ENCODE peak calls at places on chromosomes 12 and 14, in four cellular contexts. A is stomach, M is H1, O is GM23338. N is an unnamed sample.

GRCh38 chr14:51260225-51260624 is 20.2 kb downstream of the TMX1 start:
- DNase-seq in A (no peak), M (no peak), O (no peak), N (no peak)

GRCh38 chr12:22339691-22340090 is 5.2 kb upstream of the ST8SIA1 start:
- DNase-seq in A (no peak), M (no peak), O (no peak), N (no peak)

GRCh38 chr14:88559852-88560251 is 3.0 kb upstream of the ZC3H14 start:
- DNase-seq in A (no peak), M (no peak), O (peak), N (no peak)

GRCh38 chr12:124517260-124518050 is 50.0 kb downstream of the NCOR2 start:
- DNase-seq in A (peak), M (no peak), O (no peak), N (no peak)

GRCh38 chr12:56839489-56840442 is 76.6 kb downstream of the HSD17B6 start:
- DNase-seq in A (peak), M (peak), O (peak), N (no peak)

GRCh38 chr12:49832836-49833421 is 4.7 kb upstream of the NCKAP5L start:
- DNase-seq in A (no peak), M (no peak), O (no peak), N (no peak)

GRCh38 chr14:101110729-101111619 is 207.5 kb upstream of the RTL1 start:
- DNase-seq in A (peak), M (no peak), O (no peak), N (peak)

GRCh38 chr12:131454418-131455217 is 256.3 kb upstream of the SFSWAP start:
- DNase-seq in A (peak), M (peak), O (peak), N (peak)

GRCh38 chr12:58177366-58177765 is 236.0 kb downstream of the ATP23 start:
- DNase-seq in A (no peak), M (no peak), O (no peak), N (no peak)

GRCh38 chr12:111589601-111590000 is 9.5 kb downstream of the ATXN2 start:
- DNase-seq in A (no peak), M (no peak), O (no peak), N (no peak)

GRCh38 chr14:90578283-90578985 is 181.6 kb downstream of the CALM1 start:
- DNase-seq in A (no peak), M (no peak), O (no peak), N (no peak)

GRCh38 chr12:90290980-90291975 is 582.6 kb upstream of the ATP2B1 start:
- DNase-seq in A (no peak), M (no peak), O (peak), N (no peak)

GRCh38 chr12:96985515-96986362 is 78.7 kb downstream of the NEDD1 start:
- DNase-seq in A (peak), M (no peak), O (peak), N (peak)

GRCh38 chr12:2539938-2540337 is 254.8 kb upstream of the FKBP4 start:
- DNase-seq in A (no peak), M (no peak), O (no peak), N (no peak)

GRCh38 chr14:33679461-33680225 is 271.2 kb downstream of the EGLN3 start:
- DNase-seq in A (no peak), M (no peak), O (no peak), N (no peak)

GRCh38 chr14:75476274-75476995 is 45.8 kb upstream of the BATF start:
- DNase-seq in A (peak), M (no peak), O (peak), N (no peak)

GRCh38 chr14:100675664-100676063 is 51.0 kb upstream of the DLK1 start:
- DNase-seq in A (no peak), M (no peak), O (no peak), N (no peak)

GRCh38 chr12:78799679-78800078 is 64.9 kb upstream of the SYT1 start:
- DNase-seq in A (no peak), M (no peak), O (no peak), N (no peak)

GRCh38 chr14:95394981-95395737 is 75.5 kb upstream of the CLMN start:
- DNase-seq in A (no peak), M (no peak), O (no peak), N (no peak)

GRCh38 chr14:101187816-101188570 is 284.5 kb upstream of the RTL1 start:
- DNase-seq in A (peak), M (no peak), O (peak), N (no peak)

GRCh38 chr12:132634411-132634990 is 15.9 kb downstream of the P2RX2 start:
- DNase-seq in A (no peak), M (no peak), O (no peak), N (no peak)

GRCh38 chr14:97298331-97298730 is 501.1 kb downstream of the VRK1 start:
- DNase-seq in A (no peak), M (no peak), O (peak), N (no peak)

GRCh38 chr14:21014761-21015190 is 10.1 kb downstream of the NDRG2 start:
- DNase-seq in A (peak), M (peak), O (peak), N (no peak)
- TF ChIP-seq POLR2AphosphoS5 in A (peak), M (no peak), O (no peak), N (no peak)

GRCh38 chr14:65184032-65184764 is 81.9 kb upstream of the MAX start:
- DNase-seq in A (no peak), M (no peak), O (no peak), N (no peak)

GRCh38 chr14:65185859-65186258 is 83.5 kb upstream of the MAX start:
- DNase-seq in A (no peak), M (no peak), O (no peak), N (no peak)

GRCh38 chr14:65180725-65181025 is 78.4 kb upstream of the MAX start:
- DNase-seq in A (no peak), M (no peak), O (no peak), N (no peak)

GRCh38 chr14:65177551-65177950 is 75.2 kb upstream of the MAX start:
- DNase-seq in A (no peak), M (no peak), O (no peak), N (no peak)

DNA sequence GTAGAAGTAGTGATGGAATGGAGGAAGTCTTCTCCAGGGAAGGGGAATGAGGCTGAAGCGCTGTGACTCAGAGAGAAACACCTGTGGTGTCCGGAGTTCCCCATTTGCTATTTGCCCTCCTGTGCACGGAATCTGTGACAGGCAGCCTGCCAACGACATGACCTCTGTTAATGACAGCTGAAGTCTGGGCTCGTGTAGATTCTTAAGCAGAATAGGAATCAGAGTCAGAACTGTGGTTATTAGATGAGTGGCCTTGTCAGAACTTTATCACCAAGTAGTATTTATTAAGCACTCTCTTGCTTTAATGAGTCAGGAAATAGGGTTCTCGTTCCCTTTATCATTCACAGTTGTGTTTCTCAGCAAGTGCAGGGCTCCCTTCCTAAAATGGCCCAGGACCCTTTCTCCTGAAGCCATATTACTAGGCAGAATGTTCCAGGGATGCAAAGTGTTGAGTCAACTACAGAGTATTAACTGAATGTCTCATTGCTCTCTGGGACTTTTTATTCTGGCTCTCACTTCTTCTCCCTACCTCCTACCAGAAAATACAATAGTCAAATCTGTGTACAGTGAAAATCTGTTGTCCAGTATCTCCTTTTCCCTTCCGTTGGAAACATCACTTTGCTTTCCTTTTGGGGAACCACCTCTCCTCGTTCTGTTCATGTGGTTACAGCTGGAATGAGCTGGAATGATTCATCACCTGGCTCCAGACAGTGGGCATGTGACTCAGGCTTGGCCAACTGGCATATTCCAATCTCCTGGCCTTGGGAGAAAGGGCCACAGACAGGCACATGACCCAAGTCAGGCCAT is 77.8 kb upstream of the MAX start:
- DNase-seq in A (peak), M (no peak), O (no peak), N (no peak)
- TF ChIP-seq POLR2AphosphoS5 in A (no peak), M (no peak), O (no peak), N (no peak)

DNA sequence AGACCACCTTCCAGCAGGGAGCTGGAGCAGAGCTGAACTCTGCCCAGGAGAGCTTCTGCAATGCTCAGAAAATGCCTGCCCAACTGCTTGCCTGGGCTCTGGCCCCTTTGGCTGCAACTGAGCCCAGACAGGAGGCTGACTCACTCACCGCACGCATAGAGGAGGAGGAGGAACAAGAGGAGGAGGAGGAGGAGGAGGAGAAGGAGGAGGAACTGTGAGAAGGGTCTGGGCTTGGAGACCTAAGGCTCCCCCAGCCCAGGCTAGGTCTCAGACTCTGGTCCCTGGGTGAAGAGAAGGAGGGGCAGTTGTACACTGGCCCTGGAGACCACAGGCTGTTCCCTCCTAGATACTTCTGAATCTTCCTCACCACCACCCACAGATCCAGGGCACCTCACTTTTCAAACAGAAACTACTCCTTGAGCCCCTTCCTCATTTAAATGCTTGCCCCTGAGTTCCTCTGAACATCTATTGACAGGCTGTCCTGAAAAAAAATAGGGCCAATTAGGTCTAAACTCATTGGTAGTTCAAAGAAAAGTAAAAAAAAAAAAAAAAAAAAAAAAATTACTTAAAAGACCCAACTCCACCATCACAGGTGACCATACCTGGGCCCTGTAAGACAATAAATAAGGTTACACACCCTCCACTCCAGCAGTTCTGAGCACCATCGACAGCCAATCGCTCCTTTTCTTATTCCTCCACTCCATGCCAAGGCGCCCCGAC is 707 bp downstream of the VDR start:
- DNase-seq in A (peak), M (no peak), O (peak), N (no peak)
- TF ChIP-seq POLR2AphosphoS5 in A (no peak), M (no peak), O (no peak), N (no peak)

GRCh38 chr12:59839514-59839913 is 243.7 kb downstream of the SLC16A7 start:
- DNase-seq in A (no peak), M (no peak), O (no peak), N (no peak)
- TF ChIP-seq POLR2AphosphoS5 in A (no peak), M (no peak), O (no peak), N (no peak)

GRCh38 chr14:54348001-54348611 is 48.7 kb upstream of the CDKN3 start:
- DNase-seq in A (no peak), M (no peak), O (peak), N (peak)
- TF ChIP-seq POLR2AphosphoS5 in A (no peak), M (no peak), O (no peak), N (no peak)

DNA sequence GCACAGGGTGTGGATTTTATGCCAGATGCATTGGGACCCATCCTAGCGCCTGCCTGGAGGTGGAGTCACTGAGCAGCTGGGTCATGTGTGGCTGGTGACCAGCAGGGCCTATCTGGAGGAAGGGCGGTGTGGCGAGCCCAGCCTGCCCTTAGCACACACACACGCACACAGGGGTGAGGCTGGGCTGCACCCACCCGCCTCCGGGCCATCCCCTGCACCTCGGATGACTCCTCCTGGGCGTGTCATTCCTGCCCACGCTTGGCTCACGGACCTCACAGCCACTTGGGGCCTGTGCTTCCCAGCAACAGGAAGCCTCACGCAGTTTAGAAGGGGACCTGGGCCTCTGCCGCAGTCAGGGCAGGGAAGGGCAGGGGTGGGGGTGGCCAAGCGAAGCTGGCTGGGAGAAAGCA is 36.2 kb upstream of the FZD10 start:
- DNase-seq in A (no peak), M (no peak), O (peak), N (no peak)
- TF ChIP-seq POLR2AphosphoS5 in A (no peak), M (no peak), O (no peak), N (no peak)